ENCODE peak calls at places on chromosome 3, in ten cellular contexts. V, C, K, N, W, F, Y, O, J and D are unnamed samples.

GRCh38 chr3:140265269-140265668 is 330.3 kb downstream of the CLSTN2 start:
- DNase-seq in F (no peak), J (no peak), W (peak; percentile 38), V (no peak), O (no peak), N (no peak), K (no peak), Y (no peak), C (no peak), D (no peak)

GRCh38 chr3:117184574-117184973 is 475.0 kb downstream of the TUSC7 start:
- DNase-seq in F (no peak), V (no peak), C (no peak), N (no peak), W (no peak), O (no peak), Y (peak; percentile 3), K (no peak), J (peak; percentile 46), D (no peak)

GRCh38 chr3:15683253-15683652 is 81.7 kb downstream of the BTD start:
- DNase-seq in K (no peak), F (no peak), Y (no peak), J (no peak), O (no peak), C (no peak), V (no peak), N (no peak), W (no peak), D (no peak)

GRCh38 chr3:57060089-57060829 is at the start of gene SPATA12:
- DNase-seq in V (no peak), K (peak; percentile 83), O (peak; percentile 86), J (peak; percentile 84), N (no peak), F (peak; percentile 58), Y (peak; percentile 97), C (peak; percentile 76), W (peak; percentile 72), D (no peak)

GRCh38 chr3:143307613-143308183 is 188.1 kb downstream of the CHST2 start:
- DNase-seq in J (peak; percentile 62), O (peak; percentile 78), W (no peak), N (no peak), F (no peak), V (peak; percentile 39), C (peak; percentile 37), K (peak; percentile 52), Y (peak; percentile 5), D (no peak)

GRCh38 chr3:13092621-13093339 is 19.6 kb upstream of the IQSEC1 start:
- DNase-seq in N (no peak), J (no peak), Y (no peak), C (peak; percentile 49), V (no peak), O (no peak), F (no peak), W (no peak), K (no peak), D (no peak)

GRCh38 chr3:150798122-150798618 is 35.2 kb upstream of the SIAH2 start:
- DNase-seq in O (no peak), N (no peak), C (peak; percentile 35), J (no peak), K (peak; percentile 28), W (peak; percentile 64), V (no peak), F (peak; percentile 16), Y (no peak), D (no peak)

GRCh38 chr3:126267169-126267975 is 87.0 kb upstream of the ALDH1L1 start:
- DNase-seq in W (peak; percentile 97), O (peak; percentile 97), V (no peak), N (peak; percentile 76), K (peak; percentile 96), J (peak; percentile 87), C (peak; percentile 83), Y (peak; percentile 85), F (peak; percentile 65), D (no peak)

GRCh38 chr3:39879581-39879980 is 70.2 kb downstream of the MYRIP start:
- DNase-seq in C (no peak), O (no peak), W (no peak), F (no peak), K (no peak), N (no peak), Y (no peak), J (no peak), V (no peak), D (no peak)

GRCh38 chr3:123787133-123787532 is 97.0 kb downstream of the MYLK start:
- DNase-seq in N (no peak), V (no peak), O (no peak), F (no peak), Y (no peak), C (no peak), W (no peak), K (no peak), J (no peak), D (no peak)

GRCh38 chr3:192917258-192917507 is 473 bp downstream of the MB21D2 start:
- DNase-seq in C (no peak), Y (peak; percentile 42), V (peak; percentile 55), O (no peak), F (peak; percentile 39), N (no peak), K (no peak), J (no peak), W (no peak), D (no peak)

GRCh38 chr3:67312205-67312604 is 314.1 kb downstream of the KBTBD8 start:
- DNase-seq in V (no peak), O (no peak), C (no peak), F (no peak), J (no peak), Y (no peak), K (no peak), N (no peak), W (no peak), D (no peak)

GRCh38 chr3:49017978-49018706 is at the start of gene DALRD3:
- DNase-seq in C (peak; percentile 65), K (peak; percentile 72), J (peak; percentile 56), Y (no peak), F (peak; percentile 54), V (peak; percentile 91), O (peak; percentile 59), N (peak; percentile 68), W (peak; percentile 86), D (no peak)

GRCh38 chr3:49017229-49017615 is 1.2 kb downstream of the DALRD3 start:
- DNase-seq in C (no peak), J (no peak), K (no peak), W (no peak), F (no peak), Y (no peak), V (no peak), N (no peak), O (no peak), D (no peak)

GRCh38 chr3:49017646-49017977 is 768 bp downstream of the DALRD3 start:
- DNase-seq in V (peak; percentile 34), C (no peak), W (no peak), J (no peak), N (no peak), F (no peak), K (no peak), O (no peak), Y (no peak), D (no peak)

GRCh38 chr3:49019941-49020334 is 1.6 kb upstream of the DALRD3 start:
- DNase-seq in Y (no peak), N (no peak), K (no peak), W (no peak), C (no peak), F (no peak), O (peak; percentile 44), V (no peak), J (no peak), D (no peak)

DNA sequence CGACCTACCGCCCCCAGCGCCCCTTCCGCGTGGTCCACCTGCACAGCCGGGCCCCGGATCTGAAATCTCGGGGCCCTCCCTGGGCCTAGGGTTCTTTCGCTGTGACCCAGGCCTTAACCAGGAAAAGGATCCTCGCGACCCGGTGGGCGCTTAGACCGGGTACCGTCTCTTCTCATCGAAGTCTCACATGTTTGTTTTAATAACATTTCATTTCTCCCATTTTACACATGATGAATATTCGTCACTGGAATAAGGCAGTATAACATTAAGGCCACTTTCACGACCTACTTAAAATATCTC is 277 bp upstream of the DALRD3 start:
- DNase-seq in Y (no peak), O (no peak), F (no peak), V (no peak), N (no peak), W (no peak), K (no peak), C (no peak), J (no peak), D (no peak)
- TF ChIP-seq CTCF in Y (no peak), O (no peak), F (no peak), V (no peak), N (no peak), W (no peak), K (no peak), C (no peak), J (no peak), D (no peak)

GRCh38 chr3:45224824-45225464 is 1.1 kb downstream of the TMEM158 start:
- DNase-seq in C (peak; percentile 73), F (peak; percentile 86), V (peak; percentile 84), W (peak; percentile 95), O (peak; percentile 82), J (peak; percentile 63), K (peak; percentile 83), Y (peak; percentile 29), N (peak; percentile 90), D (no peak)
- TF ChIP-seq CTCF in C (no peak), F (peak; percentile 53), V (peak; percentile 48), W (peak; percentile 67), O (peak; percentile 59), J (peak; percentile 29), K (peak; percentile 70), Y (peak; percentile 71), N (no peak), D (peak; percentile 81)

GRCh38 chr3:51106242-51106876 is 278.7 kb upstream of the MANF start:
- DNase-seq in Y (no peak), K (no peak), F (no peak), V (no peak), C (no peak), J (no peak), N (no peak), W (no peak), O (no peak), D (peak; percentile 52)

GRCh38 chr3:51099794-51100542 is 285.1 kb upstream of the MANF start:
- DNase-seq in J (peak; percentile 20), Y (peak; percentile 26), F (peak; percentile 65), N (peak; percentile 67), O (peak; percentile 71), W (peak; percentile 71), C (peak; percentile 72), K (peak; percentile 70), V (peak; percentile 19), D (no peak)

DNA sequence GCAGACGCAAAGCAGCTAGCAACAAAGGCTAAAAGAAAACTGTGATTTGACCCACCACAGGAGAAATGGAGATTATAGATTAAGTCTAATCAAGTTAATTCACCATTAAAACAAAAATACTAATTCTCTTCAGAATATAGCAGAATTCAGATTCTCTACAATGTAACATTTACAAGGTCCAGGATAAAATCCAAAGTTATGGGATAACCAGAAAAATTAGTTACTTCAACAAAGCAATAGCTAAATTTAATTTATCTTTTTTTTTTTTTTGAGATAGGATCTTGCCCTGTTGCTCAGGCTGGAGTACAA is 284.6 kb upstream of the MANF start:
- DNase-seq in O (no peak), C (no peak), V (no peak), N (no peak), Y (no peak), F (no peak), W (no peak), J (no peak), K (no peak), D (no peak)
- TF ChIP-seq CTCF in O (no peak), C (no peak), V (no peak), N (no peak), Y (peak; percentile 20), F (no peak), W (no peak), J (no peak), K (no peak), D (peak; percentile 41)

GRCh38 chr3:127373701-127374625 is 86.1 kb upstream of the PRR20G start:
- DNase-seq in C (peak; percentile 37), O (no peak), F (peak; percentile 53), W (peak; percentile 71), N (no peak), K (no peak), J (no peak), Y (no peak), V (peak; percentile 34), D (no peak)
- TF ChIP-seq CTCF in C (no peak), O (peak; percentile 52), F (peak; percentile 63), W (peak; percentile 72), N (peak; percentile 41), K (peak; percentile 47), J (peak; percentile 27), Y (no peak), V (peak; percentile 6), D (peak; percentile 57)